ENCODE peak calls at places on chromosomes 11 and 22, in five cellular contexts. A is GM23338, T is fibroblast of pulmonary artery, S is bronchial epithelial cell, C is endothelial cell. F is an unnamed sample.

GRCh38 chr11:129315781-129316579 is 59.7 kb upstream of the BARX2 start:
- DNase-seq in A (peak; percentile 62), T (no peak), S (peak; percentile 83), C (no peak), F (no peak)

GRCh38 chr11:68584097-68584496 is 100.2 kb upstream of the GAL start:
- DNase-seq in A (peak; percentile 93), T (peak; percentile 25), S (peak; percentile 28), C (peak; percentile 74), F (peak; percentile 13)

GRCh38 chr11:108472681-108473080 is 5.4 kb upstream of the C11orf65 start:
- DNase-seq in A (no peak), T (no peak), S (no peak), C (no peak), F (peak; percentile 63)

GRCh38 chr22:35335468-35335867 is 35.8 kb downstream of the TOM1 start:
- DNase-seq in A (no peak), T (no peak), S (no peak), C (no peak), F (no peak)

GRCh38 chr22:30823015-30823370 is 128.3 kb downstream of the OSBP2 start:
- DNase-seq in A (peak; percentile 70), T (no peak), S (no peak), C (peak; percentile 50), F (no peak)

GRCh38 chr11:96143016-96143670 is 199.9 kb downstream of the MAML2 start:
- DNase-seq in A (no peak), T (peak; percentile 67), S (no peak), C (no peak), F (peak; percentile 51)

GRCh38 chr22:32473388-32473952 is 1.1 kb upstream of the FBXO7 start:
- DNase-seq in A (peak; percentile 83), T (peak; percentile 76), S (peak; percentile 71), C (peak; percentile 41), F (peak; percentile 68)

GRCh38 chr11:121494355-121495099 is 41.8 kb upstream of the SORL1-AS1 start:
- DNase-seq in A (peak; percentile 24), T (no peak), S (peak; percentile 34), C (no peak), F (no peak)

GRCh38 chr11:125627236-125627910 is 2.4 kb downstream of the CHEK1 start:
- DNase-seq in A (no peak), T (peak; percentile 18), S (peak; percentile 23), C (no peak), F (no peak)

GRCh38 chr22:23152238-23153114 is 7.2 kb downstream of the RAB36 start:
- DNase-seq in A (no peak), T (no peak), S (no peak), C (no peak), F (no peak)

GRCh38 chr11:15227011-15227410 is 112.3 kb downstream of the INSC start:
- DNase-seq in A (no peak), T (no peak), S (no peak), C (no peak), F (no peak)

GRCh38 chr22:43478621-43479285 is 66.9 kb downstream of the MPPED1 start:
- DNase-seq in A (no peak), T (no peak), S (no peak), C (no peak), F (no peak)

GRCh38 chr11:101870510-101870909 is 44.3 kb upstream of the CEP126 start:
- DNase-seq in A (no peak), T (peak; percentile 77), S (peak; percentile 90), C (no peak), F (peak; percentile 60)

GRCh38 chr11:125287467-125288232 is 123.1 kb downstream of the PKNOX2 start:
- DNase-seq in A (no peak), T (peak; percentile 63), S (no peak), C (peak; percentile 44), F (peak; percentile 12)

GRCh38 chr11:74721479-74721835 is 9.8 kb downstream of the CHRDL2 start:
- DNase-seq in A (no peak), T (no peak), S (no peak), C (no peak), F (no peak)

GRCh38 chr11:121236115-121237001 is 56.2 kb upstream of the SC5D start:
- DNase-seq in A (peak; percentile 25), T (peak; percentile 42), S (peak; percentile 45), C (no peak), F (peak; percentile 53)

GRCh38 chr11:63761870-63762661 is 6.5 kb downstream of the ZFTA start:
- DNase-seq in A (peak; percentile 96), T (no peak), S (no peak), C (peak; percentile 35), F (no peak)

GRCh38 chr11:70077411-70078094 is 564 bp upstream of the ANO1 start:
- DNase-seq in A (peak; percentile 40), T (no peak), S (no peak), C (no peak), F (no peak)

GRCh38 chr11:102197759-102198158 is 87.5 kb downstream of the YAP1 start:
- DNase-seq in A (peak; percentile 92), T (no peak), S (no peak), C (peak; percentile 9), F (no peak)

GRCh38 chr22:39303892-39304671 is 15.3 kb downstream of the RPL3 start:
- DNase-seq in A (no peak), T (no peak), S (no peak), C (no peak), F (no peak)

GRCh38 chr11:44701276-44701675 is 25.5 kb upstream of the TSPAN18 start:
- DNase-seq in A (no peak), T (no peak), S (no peak), C (peak; percentile 50), F (no peak)
- TF ChIP-seq CTCF in A (no peak), T (no peak), S (no peak), C (no peak), F (no peak)

GRCh38 chr22:21593406-21594232 is 26.1 kb downstream of the UBE2L3 start:
- DNase-seq in A (peak; percentile 78), T (no peak), S (no peak), C (peak; percentile 37), F (no peak)
- TF ChIP-seq CTCF in A (peak; percentile 59), T (peak; percentile 40), S (peak; percentile 49), C (peak; percentile 43), F (peak; percentile 6)

GRCh38 chr11:1982908-1983600 is 14.6 kb downstream of the H19 start:
- DNase-seq in A (no peak), T (no peak), S (no peak), C (no peak), F (no peak)

GRCh38 chr11:1979607-1980006 is 18.0 kb downstream of the H19 start:
- DNase-seq in A (no peak), T (no peak), S (no peak), C (no peak), F (no peak)

GRCh38 chr11:1983601-1983961 is 14.1 kb downstream of the H19 start:
- DNase-seq in A (no peak), T (no peak), S (no peak), C (no peak), F (no peak)

GRCh38 chr11:1975185-1975584 is 22.5 kb downstream of the H19 start:
- DNase-seq in A (no peak), T (no peak), S (no peak), C (no peak), F (no peak)

GRCh38 chr11:1978865-1979473 is 18.7 kb downstream of the H19 start:
- DNase-seq in A (no peak), T (no peak), S (no peak), C (no peak), F (no peak)
- TF ChIP-seq CTCF in A (no peak), T (no peak), S (no peak), C (no peak), F (no peak)

GRCh38 chr11:899724-900123 is 10.9 kb downstream of the CHID1 start:
- DNase-seq in A (no peak), T (no peak), S (no peak), C (no peak), F (no peak)

GRCh38 chr11:898160-898517 is 12.5 kb downstream of the CHID1 start:
- DNase-seq in A (peak; percentile 62), T (peak; percentile 41), S (no peak), C (no peak), F (no peak)

GRCh38 chr11:897226-898159 is 13.1 kb downstream of the CHID1 start:
- DNase-seq in A (no peak), T (no peak), S (no peak), C (no peak), F (no peak)

GRCh38 chr11:900545-900944 is 10.1 kb downstream of the CHID1 start:
- DNase-seq in A (no peak), T (no peak), S (no peak), C (no peak), F (no peak)

DNA sequence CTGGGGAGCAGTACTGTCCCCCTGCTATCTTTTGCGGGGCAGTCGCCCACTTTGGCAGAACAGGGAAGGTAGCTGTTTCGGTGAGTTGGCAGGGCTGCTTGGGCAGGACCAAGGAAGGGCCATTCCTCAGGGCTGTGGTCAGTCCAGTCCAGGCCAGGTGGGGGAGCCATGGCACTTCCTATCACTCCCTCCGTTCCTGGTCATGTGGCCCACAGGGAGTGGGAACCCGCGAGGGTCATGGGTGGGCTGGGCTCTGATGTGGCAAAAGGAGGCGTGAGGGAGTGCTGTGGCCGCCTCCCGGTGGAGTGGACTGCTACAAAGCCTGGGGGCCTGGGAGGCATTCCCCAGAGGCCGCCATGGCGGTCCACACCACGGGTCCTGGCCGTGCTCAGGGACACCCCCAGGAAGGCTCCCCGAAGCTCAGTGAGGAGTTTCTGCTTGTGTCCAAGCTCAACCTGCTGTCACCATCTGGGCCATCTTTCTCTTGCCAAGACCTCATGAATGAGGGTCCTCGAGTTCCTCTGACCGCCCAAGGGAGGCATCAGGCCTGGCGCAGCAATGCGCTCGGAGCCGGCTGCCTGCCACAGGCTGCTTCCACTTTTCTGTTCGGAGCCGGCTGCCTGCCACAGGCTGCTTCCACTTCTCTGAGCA is 11.9 kb downstream of the CHID1 start:
- DNase-seq in A (peak; percentile 49), T (peak; percentile 16), S (no peak), C (peak; percentile 30), F (no peak)
- TF ChIP-seq CTCF in A (peak; percentile 17), T (peak; percentile 22), S (no peak), C (no peak), F (peak; percentile 18)

GRCh38 chr11:8092587-8093424 is 11.8 kb downstream of the TUB start:
- DNase-seq in A (peak; percentile 92), T (peak; percentile 72), S (peak; percentile 59), C (peak; percentile 71), F (peak; percentile 70)
- TF ChIP-seq CTCF in A (peak; percentile 77), T (peak; percentile 76), S (peak; percentile 76), C (peak; percentile 59), F (peak; percentile 81)